ENCODE peak calls at places on chromosomes 16 and 17, in nine cellular contexts. W, J, Z, X, F, H, G, Y and T are unnamed samples. For H3K36me3, the result is how much of the 10 kb centered on the place peaks cover.

GRCh38 chr17:63178530-63178929 is 212.5 kb downstream of the TANC2 start:
- DNase-seq in G (no peak), Z (no peak), X (no peak), W (no peak), Y (no peak), F (no peak), J (no peak), H (no peak), T (no peak)

GRCh38 chr16:81873843-81874752 is 95.0 kb downstream of the PLCG2 start:
- DNase-seq in Y (peak), Z (no peak), J (peak), W (no peak), F (peak), H (peak), G (peak), X (peak), T (peak)

GRCh38 chr16:57003439-57004386 is 14.4 kb downstream of the NLRC5 start:
- DNase-seq in W (no peak), G (no peak), Y (no peak), Z (no peak), H (no peak), X (no peak), J (no peak), F (no peak), T (no peak)

GRCh38 chr17:35797370-35797769 is 1.9 kb upstream of the MMP28 start:
- DNase-seq in Z (no peak), H (no peak), W (no peak), J (no peak), Y (no peak), F (no peak), X (no peak), G (no peak), T (peak)

GRCh38 chr16:77450790-77451487 is 16.1 kb upstream of the ADAMTS18 start:
- DNase-seq in X (no peak), F (no peak), J (no peak), W (peak), Y (no peak), G (no peak), Z (no peak), H (no peak), T (no peak)

GRCh38 chr16:90019543-90020259 is 445 bp upstream of the DBNDD1 start:
- DNase-seq in W (peak), J (no peak), X (peak), G (peak), H (no peak), F (no peak), Z (no peak), Y (peak), T (no peak)

GRCh38 chr17:72717276-72717675 is 375.2 kb downstream of the SLC39A11 start:
- DNase-seq in H (no peak), G (no peak), J (no peak), F (no peak), Y (no peak), X (no peak), Z (no peak), W (no peak), T (no peak)

GRCh38 chr17:32485261-32485955 is 1.4 kb upstream of the CDK5R1 start:
- DNase-seq in X (no peak), F (no peak), J (no peak), G (no peak), W (peak), Z (no peak), H (no peak), Y (no peak), T (no peak)

GRCh38 chr17:66250686-66251085 is 21.5 kb upstream of the APOH start:
- DNase-seq in G (no peak), F (no peak), X (no peak), J (no peak), W (no peak), H (no peak), Z (no peak), Y (no peak), T (no peak)

GRCh38 chr16:58009856-58010416 is 8.7 kb downstream of the USB1 start:
- DNase-seq in X (no peak), Z (no peak), F (no peak), G (no peak), H (no peak), J (no peak), W (no peak), Y (no peak), T (no peak)

GRCh38 chr16:19375561-19376158 is 42.0 kb upstream of the TMC5 start:
- DNase-seq in H (peak), F (no peak), Z (no peak), Y (peak), X (peak), G (no peak), J (peak), W (peak), T (peak)

GRCh38 chr17:13833921-13834320 is 232.2 kb upstream of the HS3ST3A1 start:
- DNase-seq in W (no peak), H (no peak), Z (no peak), G (no peak), Y (no peak), X (no peak), F (no peak), J (no peak), T (no peak)

GRCh38 chr16:58912571-58912970 is 178.5 kb upstream of the GOT2 start:
- DNase-seq in F (no peak), X (no peak), W (no peak), G (no peak), Z (no peak), H (no peak), J (no peak), Y (no peak), T (no peak)

GRCh38 chr17:11909348-11909747 is 87.9 kb downstream of the ZNF18 start:
- DNase-seq in H (no peak), W (no peak), G (no peak), J (no peak), Z (no peak), X (no peak), Y (no peak), F (no peak), T (no peak)

GRCh38 chr16:78490847-78491246 is 391.4 kb downstream of the WWOX start:
- DNase-seq in G (no peak), F (no peak), Y (no peak), J (no peak), H (no peak), X (no peak), W (no peak), Z (no peak), T (no peak)

GRCh38 chr17:72334205-72334604 is 213.4 kb downstream of the SOX9 start:
- DNase-seq in F (no peak), H (no peak), G (no peak), X (no peak), Z (no peak), J (no peak), Y (no peak), W (no peak), T (no peak)

GRCh38 chr17:66584927-66585326 is 250.0 kb upstream of the CACNG5 start:
- DNase-seq in F (no peak), Y (no peak), J (no peak), G (no peak), Z (no peak), H (no peak), W (no peak), X (no peak), T (no peak)

GRCh38 chr17:1755252-1755992 is 6.4 kb upstream of the SERPINF1 start:
- DNase-seq in Z (no peak), Y (no peak), J (no peak), H (no peak), X (no peak), W (no peak), G (no peak), F (no peak), T (no peak)

GRCh38 chr16:2895813-2896212 is 12.8 kb downstream of the FLYWCH2 start:
- DNase-seq in W (no peak), J (no peak), H (no peak), Y (no peak), G (no peak), Z (no peak), F (no peak), X (no peak), T (no peak)

GRCh38 chr17:17946104-17946503 is 26.1 kb downstream of the TOM1L2 start:
- DNase-seq in G (no peak), J (no peak), F (no peak), X (no peak), Z (no peak), Y (no peak), W (no peak), H (no peak), T (no peak)

GRCh38 chr17:37168731-37169353 is 206.9 kb upstream of the C17orf78 start:
- DNase-seq in Y (no peak), G (no peak), Z (no peak), X (no peak), J (no peak), F (no peak), H (no peak), W (no peak), T (no peak)

GRCh38 chr17:79018045-79018695 is 5.8 kb upstream of the C1QTNF1 start:
- DNase-seq in Y (no peak), J (no peak), G (peak), X (no peak), F (no peak), Z (no peak), W (no peak), H (no peak), T (peak)

GRCh38 chr16:29816694-29817441 is 916 bp downstream of the PAGR1 start:
- DNase-seq in Z (no peak), G (peak), X (peak), H (peak), Y (peak), W (peak), J (peak), F (peak), T (peak)

GRCh38 chr17:18041776-18042175 is 2.6 kb downstream of the GID4 start:
- DNase-seq in W (no peak), J (no peak), X (no peak), F (no peak), G (no peak), H (no peak), Y (no peak), Z (no peak), T (no peak)

GRCh38 chr17:60823520-60823919 is 145.9 kb downstream of the BCAS3 start:
- DNase-seq in X (no peak), Y (no peak), F (no peak), G (no peak), W (no peak), H (no peak), Z (no peak), J (no peak), T (no peak)

GRCh38 chr16:73064227-73064995 is 16.5 kb upstream of the ZFHX3 start:
- DNase-seq in G (no peak), W (no peak), H (no peak), F (no peak), J (no peak), Y (no peak), Z (no peak), X (no peak), T (peak)

DNA sequence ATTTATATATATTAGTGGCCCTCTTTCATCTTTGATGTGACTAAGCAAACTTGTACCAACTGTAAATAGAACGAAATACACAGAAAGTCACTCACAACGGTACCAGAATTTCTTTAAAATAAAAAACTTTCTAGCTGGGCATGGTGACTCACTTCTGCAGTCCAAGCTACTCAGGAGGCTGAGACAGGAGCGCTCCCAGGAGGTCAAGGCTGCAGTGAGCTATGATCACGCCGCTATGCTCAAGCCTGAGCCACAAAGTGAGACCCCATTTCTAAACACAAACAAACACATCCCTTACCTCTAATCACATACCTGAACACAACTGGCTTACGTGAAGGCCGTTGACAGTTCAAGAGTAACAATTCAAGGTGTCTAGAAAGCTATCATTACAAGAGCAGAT is 29.7 kb downstream of the STAT5B start:
- DNase-seq in J (no peak), Y (peak), G (no peak), W (peak), F (no peak), H (no peak), Z (no peak), X (no peak), T (peak)
- H3K4me3 ChIP-seq in J (no peak), Y (no peak), G (no peak), W (no peak), F (no peak), H (no peak), Z (no peak), X (no peak), T (no peak)

GRCh38 chr16:68736561-68736960 is 531 bp upstream of the CDH1 start:
- DNase-seq in X (no peak), W (no peak), J (no peak), G (no peak), Y (no peak), H (no peak), Z (no peak), F (no peak), T (no peak)

GRCh38 chr16:68740628-68741346 is 3.7 kb downstream of the CDH1 start:
- DNase-seq in X (no peak), F (no peak), G (no peak), W (no peak), Y (no peak), J (no peak), H (no peak), Z (no peak), T (no peak)

GRCh38 chr16:68737046-68737729 is at the start of gene CDH1:
- DNase-seq in J (no peak), Y (peak), F (no peak), W (peak), G (peak), X (peak), H (peak), Z (no peak), T (no peak)

GRCh38 chr16:68739964-68740627 is 3.0 kb downstream of the CDH1 start:
- DNase-seq in J (no peak), X (no peak), H (no peak), W (no peak), G (no peak), F (no peak), Y (peak), Z (no peak), T (no peak)

GRCh38 chr16:68737730-68738590 is 868 bp downstream of the CDH1 start:
- DNase-seq in H (peak), F (no peak), Y (peak), G (peak), X (peak), J (no peak), W (peak), Z (no peak), T (no peak)
- TF ChIP-seq POLR2A in H (peak), F (no peak), Y (peak), G (peak), X (no peak), J (no peak), W (no peak), Z (no peak), T (no peak)

GRCh38 chr17:57982452-57983170 is 5.4 kb downstream of the VEZF1 start:
- DNase-seq in W (no peak), F (no peak), G (no peak), Y (no peak), Z (no peak), H (no peak), J (no peak), X (no peak), T (no peak)
- H3K36me3 ChIP-seq in W (under half), F (under half), G (under half), Y (under half), Z (half or more), H (under half), J (under half), X (under half), T (under half)

GRCh38 chr17:29837531-29837930 is 92.5 kb downstream of the SSH2 start:
- DNase-seq in Z (no peak), Y (no peak), F (no peak), X (peak), W (no peak), J (no peak), H (no peak), G (no peak), T (no peak)
- H3K4me3 ChIP-seq in Z (no peak), Y (no peak), F (no peak), X (no peak), W (no peak), J (no peak), H (no peak), G (no peak), T (no peak)

GRCh38 chr16:88383401-88384221 is 852 bp downstream of the ZNF469 start:
- DNase-seq in X (peak), G (no peak), Y (no peak), Z (no peak), F (no peak), W (peak), H (no peak), J (no peak), T (peak)
- TF ChIP-seq POLR2A in X (no peak), G (no peak), Y (no peak), Z (no peak), F (no peak), W (no peak), H (no peak), J (no peak), T (no peak)

GRCh38 chr16:67946128-67946569 is 2.2 kb upstream of the LCAT start:
- DNase-seq in F (no peak), G (no peak), J (no peak), X (no peak), Y (no peak), H (no peak), Z (no peak), W (no peak), T (no peak)
- H3K36me3 ChIP-seq in F (under half), G (half or more), J (half or more), X (half or more), Y (under half), H (under half), Z (half or more), W (under half), T (under half)

DNA sequence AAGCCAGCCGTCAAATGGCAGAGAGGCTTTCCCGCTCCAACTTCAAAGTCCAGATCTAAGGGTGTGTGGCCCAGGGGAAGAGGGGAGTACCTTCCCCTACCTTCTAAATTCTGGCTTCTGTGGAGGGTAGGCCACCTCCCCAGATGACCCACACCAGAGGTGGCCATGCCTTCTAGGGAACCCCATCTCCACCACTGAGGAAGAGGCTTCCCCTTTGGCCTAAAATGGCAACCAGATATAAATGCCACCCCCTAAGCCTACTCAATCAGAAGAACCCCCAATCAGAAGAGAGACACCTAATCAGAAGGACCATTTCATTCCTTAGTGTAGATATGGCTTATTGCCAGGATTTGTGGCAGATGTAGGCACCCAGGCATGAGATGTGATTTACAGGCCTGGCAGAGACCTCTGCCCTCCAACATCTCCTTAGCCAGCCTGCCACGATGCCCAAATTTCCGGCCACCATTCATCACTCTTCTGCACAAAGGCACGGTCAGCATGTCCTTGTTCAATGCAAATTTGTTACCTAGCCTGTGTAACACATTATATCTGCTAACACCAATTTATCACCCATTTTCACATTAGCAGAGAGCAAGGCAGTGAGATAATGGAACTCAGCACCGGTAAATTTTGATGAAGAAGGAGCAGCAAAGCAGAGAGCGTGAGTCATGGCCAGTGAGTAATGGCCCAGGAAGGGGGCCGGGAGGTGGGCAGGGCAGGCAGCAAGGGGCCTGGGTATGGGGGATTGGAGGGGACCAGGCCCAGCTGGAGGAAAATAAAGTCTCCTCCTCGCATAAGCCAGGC is 1.2 kb upstream of the MGAT5B start:
- DNase-seq in G (no peak), Z (no peak), H (no peak), X (no peak), F (no peak), Y (no peak), J (no peak), W (no peak), T (no peak)
- H3K4me3 ChIP-seq in G (no peak), Z (no peak), H (no peak), X (no peak), F (no peak), Y (no peak), J (no peak), W (no peak), T (no peak)

DNA sequence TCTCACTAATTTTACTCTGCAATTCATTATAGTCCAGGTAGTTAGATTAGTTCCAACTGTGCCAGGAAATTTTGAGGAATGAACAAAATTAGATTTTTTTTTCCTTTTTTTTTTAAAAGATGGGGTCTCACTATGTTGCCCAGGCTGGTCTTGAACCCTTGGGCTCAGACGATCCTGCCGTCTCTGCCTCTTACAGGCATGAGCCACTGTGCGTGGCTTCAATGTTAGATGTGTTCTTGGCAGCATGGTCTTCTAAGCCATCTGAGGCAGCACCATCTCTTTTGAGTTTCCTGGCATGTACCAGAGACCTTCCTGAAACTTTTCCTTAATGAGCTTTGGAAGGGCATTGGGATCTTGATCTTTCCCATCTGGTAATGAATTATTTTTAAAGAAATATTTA is 2.6 kb upstream of the AHSP start:
- DNase-seq in X (no peak), G (no peak), W (no peak), H (no peak), J (no peak), Y (no peak), Z (no peak), F (no peak), T (no peak)
- TF ChIP-seq POLR2A in X (no peak), G (no peak), W (no peak), H (no peak), J (no peak), Y (no peak), Z (no peak), F (no peak), T (no peak)

GRCh38 chr17:80279895-80280294 is 19.2 kb downstream of the RNF213 start:
- DNase-seq in F (no peak), J (peak), Z (no peak), W (peak), Y (peak), H (no peak), G (peak), X (no peak), T (no peak)

GRCh38 chr17:80274317-80274716 is 13.7 kb downstream of the RNF213 start:
- DNase-seq in F (no peak), W (no peak), Z (no peak), H (no peak), G (no peak), J (no peak), Y (no peak), X (no peak), T (no peak)

GRCh38 chr17:80274871-80275449 is 14.3 kb downstream of the RNF213 start:
- DNase-seq in W (no peak), J (no peak), X (no peak), G (no peak), H (no peak), Y (no peak), F (no peak), Z (no peak), T (no peak)

GRCh38 chr17:80281516-80281915 is 20.9 kb downstream of the RNF213 start:
- DNase-seq in X (no peak), J (no peak), Y (no peak), G (no peak), F (no peak), W (no peak), Z (no peak), H (no peak), T (no peak)

DNA sequence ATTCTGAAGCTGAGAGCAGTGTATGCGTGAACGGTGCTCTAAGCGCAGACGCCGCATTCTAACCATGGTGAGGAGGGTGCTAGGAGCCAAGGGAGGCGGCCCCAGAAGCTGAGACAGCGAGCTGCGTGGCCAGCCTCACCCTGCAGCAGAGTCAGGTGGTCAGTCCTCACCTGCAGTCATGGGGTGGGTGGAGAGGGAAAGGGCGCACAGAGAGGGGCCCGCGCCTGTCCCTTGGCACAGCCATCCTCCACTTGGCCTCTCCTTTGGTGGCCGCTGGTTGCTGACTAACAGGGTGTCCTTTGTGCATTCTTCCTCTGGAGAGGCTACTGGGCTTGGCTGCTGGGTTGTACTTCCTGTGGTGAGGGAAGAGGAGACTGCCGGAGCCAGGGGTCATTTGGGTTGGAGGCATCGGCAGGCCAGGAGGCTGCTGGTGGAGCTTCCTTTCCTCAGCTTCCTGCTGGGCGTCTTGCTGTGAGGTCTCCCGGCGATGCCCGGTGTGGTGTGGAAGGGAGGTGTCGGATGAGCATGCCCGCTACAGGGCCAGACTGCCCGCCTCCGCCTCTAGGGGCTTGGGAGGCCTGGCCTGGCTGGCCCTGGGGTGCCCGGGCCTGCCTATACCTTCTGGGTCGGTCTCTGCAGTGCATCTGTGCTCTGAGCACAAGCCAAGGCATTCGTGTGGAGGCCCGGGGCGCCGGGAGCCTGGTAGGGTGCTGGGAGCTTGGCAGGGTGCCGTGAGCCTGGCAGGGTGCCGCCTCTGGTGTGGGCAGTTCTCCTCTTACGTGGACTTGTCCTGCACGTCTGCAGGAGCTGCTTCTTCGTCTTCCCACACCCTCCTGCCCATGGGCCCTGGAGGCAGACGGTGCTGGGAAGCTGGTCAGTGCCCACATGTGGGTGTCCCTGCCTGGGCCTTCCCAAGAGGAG is 17.4 kb downstream of the RNF213 start:
- DNase-seq in Y (no peak), J (no peak), Z (no peak), F (no peak), W (no peak), H (peak), X (no peak), G (no peak), T (peak)
- H3K36me3 ChIP-seq in Y (under half), J (under half), Z (half or more), F (under half), W (under half), H (under half), X (under half), G (under half), T (under half)